ENCODE peak calls at places on chromosomes 12 and 14, in nine cellular contexts. L is A549; Z is uterus; J is CD4-positive, alpha-beta T cell; W is neural progenitor cell; G is psoas muscle; K is aorta; H is lower lobe of right lung; Q is caudate nucleus. Y is an unnamed sample.

GRCh38 chr12:106138279-106138645 is 492 bp downstream of the NUAK1 start:
- DNase-seq in L (no peak), Z (peak), J (no peak), W (no peak), G (no peak), K (no peak), H (no peak), Q (no peak), Y (no peak)

GRCh38 chr12:15334225-15334624 is 11.9 kb downstream of the PTPRO start:
- DNase-seq in L (no peak), Z (no peak), J (no peak), W (no peak), G (no peak), K (no peak), H (no peak), Q (no peak), Y (no peak)

GRCh38 chr14:31084385-31084784 is 58.2 kb upstream of the STRN3 start:
- DNase-seq in L (no peak), Z (no peak), J (no peak), W (peak), G (no peak), K (no peak), H (no peak), Q (no peak), Y (no peak)

GRCh38 chr14:20690848-20691640 is 2.5 kb downstream of the ANG start:
- DNase-seq in L (peak), Z (peak), J (peak), W (peak), G (no peak), K (no peak), H (no peak), Q (no peak), Y (no peak)

GRCh38 chr14:31578266-31578665 is 17.1 kb downstream of the NUBPL start:
- DNase-seq in L (no peak), Z (no peak), J (no peak), W (no peak), G (no peak), K (no peak), H (no peak), Q (no peak), Y (no peak)

GRCh38 chr14:23910081-23910875 is 43.3 kb upstream of the DHRS4 start:
- DNase-seq in L (peak), Z (no peak), J (no peak), W (peak), G (no peak), K (no peak), H (no peak), Q (no peak), Y (no peak)

GRCh38 chr12:68960162-68960501 is 27.2 kb upstream of the CPM start:
- DNase-seq in L (no peak), Z (no peak), J (no peak), W (no peak), G (no peak), K (no peak), H (no peak), Q (no peak), Y (no peak)

GRCh38 chr14:34714320-34715107 is at the start of gene CFL2:
- DNase-seq in L (peak), Z (peak), J (peak), W (peak), G (peak), K (peak), H (peak), Q (peak), Y (peak)

GRCh38 chr14:51792819-51793218 is 67.6 kb upstream of the GNG2 start:
- DNase-seq in L (no peak), Z (no peak), J (no peak), W (no peak), G (no peak), K (no peak), H (no peak), Q (no peak), Y (no peak)

GRCh38 chr12:45670339-45671065 is 59.0 kb upstream of the ARID2 start:
- DNase-seq in L (no peak), Z (no peak), J (no peak), W (no peak), G (no peak), K (no peak), H (no peak), Q (no peak), Y (no peak)

GRCh38 chr12:19031032-19031431 is 98.5 kb upstream of the PLEKHA5 start:
- DNase-seq in L (peak), Z (no peak), J (no peak), W (no peak), G (no peak), K (no peak), H (no peak), Q (no peak), Y (no peak)

GRCh38 chr14:105532735-105533141 is 6.4 kb downstream of the TMEM121 start:
- DNase-seq in L (peak), Z (no peak), J (no peak), W (peak), G (no peak), K (peak), H (no peak), Q (no peak), Y (no peak)

GRCh38 chr12:52975820-52976573 is 27.1 kb downstream of the KRT18 start:
- DNase-seq in L (peak), Z (no peak), J (no peak), W (peak), G (no peak), K (no peak), H (peak), Q (no peak), Y (no peak)

GRCh38 chr12:15854916-15855315 is 27.3 kb upstream of the STRAP start:
- DNase-seq in L (no peak), Z (no peak), J (no peak), W (peak), G (no peak), K (no peak), H (no peak), Q (no peak), Y (no peak)

GRCh38 chr12:56261503-56262230 is 3.5 kb upstream of the ANKRD52 start:
- DNase-seq in L (peak), Z (no peak), J (no peak), W (no peak), G (no peak), K (no peak), H (no peak), Q (no peak), Y (no peak)

GRCh38 chr14:59566725-59567124 is 9.9 kb downstream of the CCDC175 start:
- DNase-seq in L (no peak), Z (no peak), J (no peak), W (no peak), G (no peak), K (no peak), H (no peak), Q (no peak), Y (no peak)

DNA sequence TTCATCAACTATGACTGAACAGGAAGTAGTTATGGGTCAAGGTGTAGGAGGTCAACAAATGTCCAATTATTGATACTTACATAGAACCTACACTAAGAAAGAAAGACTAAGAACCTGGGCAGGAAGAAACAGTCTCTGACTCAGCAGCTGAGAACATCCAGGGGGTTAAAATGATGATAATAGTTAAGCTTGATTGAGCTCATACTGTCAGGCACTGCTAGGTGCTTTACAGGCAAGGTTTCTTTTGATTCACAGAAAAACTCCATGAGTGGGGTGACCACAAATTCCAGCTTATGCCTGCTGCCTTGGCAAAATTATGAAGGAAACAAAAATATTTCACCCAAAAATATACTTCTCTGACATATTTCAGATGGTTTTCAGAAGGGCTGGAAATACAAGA is 75.0 kb downstream of the ACADS start:
- DNase-seq in L (no peak), Z (no peak), J (no peak), W (no peak), G (no peak), K (no peak), H (no peak), Q (no peak), Y (no peak)
- H3K27ac ChIP-seq in L (no peak), Z (no peak), J (no peak), W (no peak), G (no peak), K (no peak), H (no peak), Q (no peak), Y (no peak)

GRCh38 chr14:96574171-96574632 is 72.0 kb downstream of the PAPOLA start:
- DNase-seq in L (no peak), Z (no peak), J (no peak), W (no peak), G (no peak), K (no peak), H (no peak), Q (no peak), Y (no peak)

GRCh38 chr14:96576359-96576758 is 74.2 kb downstream of the PAPOLA start:
- DNase-seq in L (no peak), Z (no peak), J (no peak), W (no peak), G (no peak), K (no peak), H (no peak), Q (no peak), Y (no peak)

GRCh38 chr14:96573473-96574100 is 71.4 kb downstream of the PAPOLA start:
- DNase-seq in L (no peak), Z (no peak), J (no peak), W (no peak), G (no peak), K (no peak), H (no peak), Q (no peak), Y (no peak)

GRCh38 chr14:96575233-96575632 is 73.1 kb downstream of the PAPOLA start:
- DNase-seq in L (no peak), Z (no peak), J (no peak), W (no peak), G (no peak), K (no peak), H (no peak), Q (no peak), Y (no peak)

DNA sequence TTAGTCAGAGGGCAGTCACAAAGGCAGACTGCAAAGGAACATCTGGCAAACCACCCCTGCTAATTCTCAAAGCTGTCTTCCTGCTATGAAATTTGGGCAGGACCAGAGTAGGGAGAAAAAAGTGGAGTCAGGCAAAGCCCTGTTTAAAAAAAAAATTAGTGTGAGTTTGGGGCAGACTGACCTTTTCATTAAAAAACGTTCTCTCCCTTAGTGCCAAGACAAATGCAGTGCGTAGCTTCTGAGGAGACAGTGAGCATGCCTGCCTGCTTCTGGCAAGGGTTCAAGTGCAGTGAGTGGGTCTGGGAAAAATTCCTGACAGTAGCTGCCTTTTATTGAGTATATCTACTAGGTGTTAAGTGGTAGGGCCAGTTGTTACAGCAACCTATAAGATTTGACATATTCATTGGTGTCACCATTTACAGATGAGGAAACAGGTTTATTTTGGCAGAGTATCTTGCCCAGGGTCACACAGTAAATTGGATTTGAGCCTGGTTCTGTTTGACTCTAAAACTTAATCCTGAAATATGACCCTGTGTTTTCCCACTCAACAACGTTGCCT is 72.5 kb downstream of the PAPOLA start:
- DNase-seq in L (no peak), Z (peak), J (no peak), W (no peak), G (no peak), K (no peak), H (no peak), Q (no peak), Y (no peak)
- H3K27ac ChIP-seq in L (no peak), Z (no peak), J (no peak), W (no peak), G (no peak), K (no peak), H (no peak), Q (no peak), Y (no peak)

DNA sequence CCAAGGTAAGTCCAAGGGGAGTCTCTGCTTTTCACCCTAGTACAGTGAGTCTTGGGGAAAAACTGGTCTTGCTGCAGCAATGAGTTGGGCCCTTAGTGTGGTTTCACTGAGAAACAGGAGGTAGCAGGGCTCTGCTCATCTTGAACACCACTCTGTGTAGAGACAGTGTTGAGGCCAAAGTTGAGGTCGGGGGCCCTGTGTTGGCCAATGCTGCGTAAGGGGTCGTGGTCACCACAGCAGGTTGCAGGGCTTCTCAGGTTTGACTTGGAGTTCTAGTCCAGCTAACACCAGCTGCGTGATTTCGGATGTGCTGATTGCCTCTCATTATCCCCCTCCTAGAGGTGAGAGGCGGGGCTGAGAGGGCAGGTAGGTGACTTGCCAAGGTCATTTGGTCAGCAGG is 807.5 kb downstream of the VRK1 start:
- DNase-seq in L (no peak), Z (no peak), J (no peak), W (no peak), G (no peak), K (no peak), H (no peak), Q (no peak), Y (no peak)
- H3K27ac ChIP-seq in L (no peak), Z (no peak), J (peak), W (no peak), G (no peak), K (no peak), H (no peak), Q (no peak), Y (no peak)

GRCh38 chr12:11016937-11017336 is 5.5 kb downstream of the TAS2R19 start:
- DNase-seq in L (no peak), Z (no peak), J (no peak), W (no peak), G (no peak), K (no peak), H (no peak), Q (no peak), Y (no peak)

GRCh38 chr12:11014234-11014633 is 8.2 kb downstream of the TAS2R19 start:
- DNase-seq in L (no peak), Z (no peak), J (no peak), W (no peak), G (no peak), K (no peak), H (no peak), Q (no peak), Y (no peak)

GRCh38 chr12:11015775-11016430 is 6.5 kb downstream of the TAS2R19 start:
- DNase-seq in L (peak), Z (no peak), J (no peak), W (no peak), G (no peak), K (no peak), H (no peak), Q (no peak), Y (no peak)
- H3K27ac ChIP-seq in L (no peak), Z (no peak), J (no peak), W (no peak), G (no peak), K (no peak), H (no peak), Q (no peak), Y (peak)